ENCODE peak calls at places on chromosomes 7 and 10, in ten cellular contexts. E is ovary; A is CD8-positive, alpha-beta T cell; M is thyroid gland; Y is PC-3; T is PC-9; J is hepatocyte; I is iPS DF 6.9; X is upper lobe of right lung; R is body of pancreas. L is an unnamed sample.

GRCh38 chr7:135601182-135601581 is 43.5 kb downstream of the NUP205 start:
- DNase-seq in A (no peak), M (no peak), X (no peak), I (no peak), T (no peak), Y (no peak), E (no peak), J (peak; percentile 8), R (no peak), L (no peak)

GRCh38 chr7:40747856-40748255 is 613.1 kb downstream of the SUGCT start:
- DNase-seq in I (no peak), R (no peak), J (no peak), Y (peak; percentile 68), E (no peak), M (no peak), X (no peak), A (no peak), T (no peak), L (no peak)

GRCh38 chr7:157875230-157876179 is 538.7 kb downstream of the DNAJB6 start:
- DNase-seq in J (peak; percentile 79), A (peak; percentile 41), X (no peak), I (no peak), R (no peak), M (no peak), E (no peak), T (peak; percentile 18), Y (peak; percentile 38), L (peak; percentile 72)

GRCh38 chr10:97647556-97647955 is 7.1 kb downstream of the PI4K2A start:
- DNase-seq in R (no peak), I (no peak), A (no peak), X (no peak), Y (peak; percentile 62), T (no peak), M (no peak), J (no peak), E (no peak), L (no peak)

GRCh38 chr10:128080231-128080630 is 46.0 kb downstream of the MKI67 start:
- DNase-seq in E (no peak), I (no peak), Y (no peak), R (no peak), X (peak; percentile 41), J (no peak), T (no peak), A (no peak), M (no peak), L (no peak)

GRCh38 chr10:91796332-91797076 is 1.7 kb upstream of the TNKS2 start:
- DNase-seq in R (peak; percentile 72), M (peak; percentile 54), I (no peak), A (peak; percentile 47), E (peak; percentile 55), T (peak; percentile 14), J (peak; percentile 54), X (peak; percentile 66), Y (peak; percentile 12), L (peak; percentile 48)

GRCh38 chr7:6402041-6402440 is 45.7 kb downstream of the DAGLB start:
- DNase-seq in Y (no peak), I (no peak), J (no peak), X (no peak), T (no peak), A (no peak), M (no peak), R (no peak), E (no peak), L (no peak)

GRCh38 chr7:143387156-143387975 is 6.2 kb downstream of the ZYX start:
- DNase-seq in Y (no peak), I (no peak), R (no peak), J (no peak), E (no peak), A (no peak), T (no peak), X (peak; percentile 54), M (no peak), L (no peak)

GRCh38 chr7:27174077-27175004 is at the start of gene HOXA10:
- DNase-seq in R (no peak), X (peak; percentile 56), Y (peak; percentile 73), E (no peak), A (no peak), I (no peak), J (no peak), M (no peak), T (no peak), L (peak; percentile 19)

GRCh38 chr7:27176343-27176731 is 2.2 kb upstream of the HOXA10 start:
- DNase-seq in Y (no peak), J (no peak), R (no peak), T (no peak), X (no peak), A (no peak), E (peak; percentile 5), I (no peak), M (no peak), L (no peak)

GRCh38 chr7:27175005-27175625 is 995 bp upstream of the HOXA10 start:
- DNase-seq in R (no peak), T (no peak), M (no peak), A (no peak), E (no peak), Y (peak; percentile 89), I (no peak), J (no peak), X (peak; percentile 52), L (no peak)

GRCh38 chr7:27176962-27177794 is 3.1 kb upstream of the HOXA10 start:
- DNase-seq in J (no peak), E (peak; percentile 7), M (no peak), R (no peak), X (peak; percentile 40), T (no peak), I (no peak), A (no peak), Y (no peak), L (no peak)

DNA sequence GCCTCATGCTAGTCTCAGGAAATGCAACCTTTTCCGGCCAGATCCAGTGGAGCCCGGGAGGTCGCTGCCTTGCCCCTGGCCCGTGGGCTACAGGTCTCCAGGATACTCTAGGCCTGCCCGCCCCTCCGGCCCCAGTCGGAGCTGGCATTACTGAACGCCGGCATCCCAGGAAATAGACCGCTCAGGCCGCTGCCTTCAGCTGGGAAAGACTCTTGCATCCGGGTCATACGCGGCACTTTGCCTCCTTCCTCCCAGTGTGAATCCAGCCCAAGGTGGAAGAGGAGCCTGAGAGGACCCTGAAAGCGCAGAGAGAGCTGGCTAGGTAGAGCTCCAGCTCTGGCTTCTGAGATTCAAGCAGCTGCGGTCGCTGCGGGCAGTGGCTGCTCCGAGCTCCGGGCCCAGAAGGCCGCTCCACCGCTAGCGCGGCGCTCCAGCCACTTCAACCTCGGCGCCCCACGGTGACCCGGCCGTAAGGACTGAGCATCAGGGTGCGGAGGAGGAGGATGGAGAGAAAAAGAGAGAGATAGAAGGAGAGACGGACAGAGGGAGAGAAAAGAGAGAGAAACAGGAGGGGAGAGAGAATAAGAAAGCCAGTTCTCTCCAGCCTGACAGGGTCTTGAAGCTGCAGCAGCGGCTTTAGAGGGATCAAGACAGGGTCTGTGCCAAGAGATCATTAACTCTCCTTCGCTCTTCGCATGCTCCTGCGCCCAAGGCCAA is 1.7 kb upstream of the HOXA10 start:
- DNase-seq in R (no peak), Y (no peak), J (no peak), X (peak; percentile 55), M (no peak), T (no peak), I (no peak), E (peak; percentile 13), A (no peak), L (no peak)
- H3K4me3 ChIP-seq in R (no peak overlapping the region), Y (peak overlapping the region; percentile 84), J (peak overlapping the region; percentile 20), X (no peak overlapping the region), M (no peak overlapping the region), T (no peak overlapping the region), I (no peak overlapping the region), E (peak overlapping the region; percentile 53), A (no peak overlapping the region), L (no peak overlapping the region)

GRCh38 chr10:44993922-44994751 is 6.6 kb upstream of the ZNF22 start:
- DNase-seq in E (no peak), J (no peak), X (no peak), I (no peak), M (no peak), R (no peak), A (no peak), Y (no peak), T (no peak), L (no peak)

GRCh38 chr10:44995581-44995913 is 5.2 kb upstream of the ZNF22 start:
- DNase-seq in I (no peak), R (peak; percentile 34), M (no peak), E (no peak), J (no peak), A (no peak), X (no peak), Y (no peak), T (no peak), L (no peak)

GRCh38 chr10:44997105-44997748 is 3.5 kb upstream of the ZNF22 start:
- DNase-seq in A (no peak), Y (no peak), E (no peak), M (no peak), T (no peak), I (no peak), J (no peak), X (no peak), R (no peak), L (no peak)

GRCh38 chr10:44994752-44995530 is 5.8 kb upstream of the ZNF22 start:
- DNase-seq in M (peak; percentile 78), J (no peak), X (no peak), E (peak; percentile 36), Y (no peak), A (no peak), R (peak; percentile 78), T (no peak), I (no peak), L (no peak)

GRCh38 chr10:44995914-44996633 is 4.6 kb upstream of the ZNF22 start:
- DNase-seq in J (no peak), R (peak; percentile 76), E (peak; percentile 66), T (peak; percentile 36), M (peak; percentile 51), A (no peak), X (no peak), I (no peak), Y (no peak), L (no peak)
- H3K4me1 ChIP-seq in J (peaks cover 19% of the 10 kb centered on the region), R (peaks cover 87% of the 10 kb centered on the region), E (peaks cover 48% of the 10 kb centered on the region), T (peaks cover 55% of the 10 kb centered on the region), M (peaks cover 81% of the 10 kb centered on the region), A (peaks cover 32% of the 10 kb centered on the region), X (peaks cover 73% of the 10 kb centered on the region), I (peaks cover 6% of the 10 kb centered on the region), Y (peaks cover 7% of the 10 kb centered on the region), L (peaks cover 21% of the 10 kb centered on the region)

GRCh38 chr10:43942096-43942885 is 293.6 kb upstream of the ZNF32 start:
- DNase-seq in A (no peak), Y (no peak), T (no peak), J (no peak), R (no peak), I (no peak), X (peak; percentile 40), E (no peak), M (no peak), L (no peak)
- H3K4me3 ChIP-seq in A (no peak overlapping the region), Y (no peak overlapping the region), T (no peak overlapping the region), J (no peak overlapping the region), R (no peak overlapping the region), I (no peak overlapping the region), X (no peak overlapping the region), E (no peak overlapping the region), M (no peak overlapping the region), L (no peak overlapping the region)

GRCh38 chr7:23013715-23014649 is at the start of gene HYCC1:
- DNase-seq in I (peak; percentile 95), X (peak; percentile 99), J (peak; percentile 99), A (peak; percentile 99), R (peak; percentile 99), Y (peak; percentile 98), M (peak; percentile 99), T (peak; percentile 100), E (peak; percentile 97), L (peak; percentile 99)

GRCh38 chr7:23014681-23015080 is 751 bp upstream of the HYCC1 start:
- DNase-seq in Y (no peak), E (no peak), X (no peak), M (no peak), R (no peak), T (no peak), J (no peak), I (no peak), A (no peak), L (no peak)

GRCh38 chr7:23018747-23019146 is 4.8 kb upstream of the HYCC1 start:
- DNase-seq in Y (no peak), I (no peak), R (no peak), T (no peak), J (no peak), X (no peak), A (no peak), E (no peak), M (no peak), L (no peak)

GRCh38 chr7:23016345-23017253 is 2.7 kb upstream of the HYCC1 start:
- DNase-seq in J (no peak), R (no peak), X (no peak), I (no peak), M (no peak), A (no peak), E (no peak), Y (no peak), T (no peak), L (no peak)

GRCh38 chr7:23017303-23017702 is 3.4 kb upstream of the HYCC1 start:
- DNase-seq in J (no peak), X (no peak), E (no peak), A (no peak), I (no peak), R (no peak), T (no peak), M (no peak), Y (no peak), L (no peak)
- H3K4me1 ChIP-seq in J (peaks cover 4% of the 10 kb centered on the region), X (peaks cover 15% of the 10 kb centered on the region), E (peaks cover 1% of the 10 kb centered on the region), A (peaks cover 19% of the 10 kb centered on the region), I (no peaks in the 10 kb centered on the region), R (peaks cover 8% of the 10 kb centered on the region), T (peaks cover 27% of the 10 kb centered on the region), M (peaks cover 6% of the 10 kb centered on the region), Y (peaks cover 35% of the 10 kb centered on the region), L (peaks cover 14% of the 10 kb centered on the region)

L was measured in naive thymus-derived CD4-positive, alpha-beta T cell.